ENCODE peak calls at places on chromosomes 1 and 21, in six cellular contexts. S is fibroblast of mammary gland, Y is H9, V is AG10803, H is GM13976, J is endothelial cell. N is an unnamed sample.

GRCh38 chr1:226655251-226656163 is 83.6 kb downstream of the ITPKB start:
- DNase-seq in S (no peak), Y (peak), V (no peak), H (no peak), J (no peak), N (no peak)

GRCh38 chr1:13583964-13584791 is 546 bp downstream of the PDPN start:
- DNase-seq in S (peak), Y (peak), V (peak), H (no peak), J (peak), N (peak)

GRCh38 chr1:147892216-147892615 is 10.4 kb upstream of the GJA8 start:
- DNase-seq in S (no peak), Y (peak), V (no peak), H (no peak), J (no peak), N (no peak)

GRCh38 chr1:27372808-27373690 is 1.6 kb downstream of the FCN3 start:
- DNase-seq in S (no peak), Y (peak), V (no peak), H (no peak), J (no peak), N (no peak)

GRCh38 chr1:76293831-76294230 is 219.3 kb downstream of the ST6GALNAC3 start:
- DNase-seq in S (no peak), Y (no peak), V (no peak), H (no peak), J (no peak), N (no peak)

GRCh38 chr21:16454371-16454770 is 724.6 kb downstream of the USP25 start:
- DNase-seq in S (peak), Y (no peak), V (peak), H (no peak), J (no peak), N (no peak)

GRCh38 chr1:53576381-53576801 is 117.2 kb downstream of the DMRTB1 start:
- DNase-seq in S (no peak), Y (no peak), V (no peak), H (no peak), J (no peak), N (peak)

GRCh38 chr1:155322571-155322952 is 1.9 kb downstream of the RUSC1 start:
- DNase-seq in S (peak), Y (no peak), V (no peak), H (peak), J (peak), N (peak)

GRCh38 chr1:84940481-84940880 is 47.5 kb upstream of the LPAR3 start:
- DNase-seq in S (no peak), Y (no peak), V (no peak), H (no peak), J (no peak), N (no peak)

GRCh38 chr1:89763649-89763986 is 57.2 kb upstream of the LRRC8D start:
- DNase-seq in S (no peak), Y (no peak), V (no peak), H (no peak), J (no peak), N (no peak)

GRCh38 chr1:36924282-36924791 is 110.0 kb downstream of the GRIK3 start:
- DNase-seq in S (peak), Y (peak), V (peak), H (peak), J (peak), N (peak)

GRCh38 chr1:30042438-30043147 is 680.8 kb downstream of the MATN1 start:
- DNase-seq in S (no peak), Y (peak), V (no peak), H (no peak), J (no peak), N (peak)

GRCh38 chr1:160070243-160071163 is 543 bp upstream of the KCNJ10 start:
- DNase-seq in S (peak), Y (peak), V (peak), H (peak), J (peak), N (peak)

GRCh38 chr1:37020653-37021277 is 13.6 kb downstream of the GRIK3 start:
- DNase-seq in S (no peak), Y (peak), V (no peak), H (peak), J (peak), N (no peak)

GRCh38 chr1:247906504-247907047 is 11.2 kb downstream of the OR2W3 start:
- DNase-seq in S (peak), Y (no peak), V (no peak), H (no peak), J (no peak), N (no peak)

GRCh38 chr1:52601519-52601918 is 652 bp upstream of the GPX7 start:
- DNase-seq in S (peak), Y (no peak), V (no peak), H (no peak), J (no peak), N (no peak)

GRCh38 chr1:53683986-53684740 is 54.8 kb downstream of the GLIS1 start:
- DNase-seq in S (no peak), Y (no peak), V (no peak), H (no peak), J (no peak), N (no peak)

GRCh38 chr1:239337776-239338435 is 48.5 kb upstream of the CHRM3 start:
- DNase-seq in S (no peak), Y (no peak), V (no peak), H (no peak), J (no peak), N (no peak)

GRCh38 chr1:97091679-97092078 is 370.1 kb downstream of the PTBP2 start:
- DNase-seq in S (no peak), Y (no peak), V (no peak), H (no peak), J (no peak), N (no peak)

GRCh38 chr1:11806307-11806936 is 431 bp downstream of the CLCN6 start:
- DNase-seq in S (peak), Y (no peak), V (peak), H (no peak), J (no peak), N (no peak)

GRCh38 chr21:31659286-31660133 is at the start of gene SOD1:
- DNase-seq in S (peak), Y (peak), V (peak), H (peak), J (peak), N (peak)
- TF ChIP-seq CTCF in S (no peak), Y (no peak), V (no peak), H (no peak), J (no peak), N (no peak)

GRCh38 chr1:212917134-212917485 is 33.2 kb upstream of the VASH2 start:
- DNase-seq in S (no peak), Y (no peak), V (no peak), H (no peak), J (no peak), N (no peak)

GRCh38 chr1:212918751-212919150 is 31.6 kb upstream of the VASH2 start:
- DNase-seq in S (no peak), Y (peak), V (no peak), H (no peak), J (no peak), N (no peak)

GRCh38 chr1:212920246-212920645 is 30.1 kb upstream of the VASH2 start:
- DNase-seq in S (no peak), Y (no peak), V (no peak), H (peak), J (no peak), N (no peak)

GRCh38 chr1:212917858-212918257 is 32.5 kb upstream of the VASH2 start:
- DNase-seq in S (no peak), Y (peak), V (no peak), H (no peak), J (no peak), N (no peak)

DNA sequence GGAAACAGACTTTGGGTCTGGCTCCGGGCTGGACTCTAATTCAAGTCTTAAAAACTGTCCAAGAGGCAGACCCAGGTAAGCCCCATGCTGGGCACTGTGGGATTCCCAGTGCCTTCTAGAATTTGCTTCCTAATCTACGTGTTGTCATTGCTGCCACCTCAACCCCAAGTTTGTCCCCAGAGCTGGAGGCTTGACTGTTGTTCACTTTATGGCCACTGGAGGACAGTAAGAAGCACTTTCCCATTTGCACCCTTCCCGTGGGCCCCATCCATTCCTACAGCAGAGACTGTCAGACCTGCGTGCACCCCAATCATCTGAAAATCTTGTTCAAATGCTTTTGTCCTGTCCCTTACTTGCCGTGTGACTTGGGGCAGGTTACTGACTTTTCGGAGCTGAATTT is 29.4 kb upstream of the VASH2 start:
- DNase-seq in S (no peak), Y (peak), V (no peak), H (peak), J (no peak), N (no peak)
- TF ChIP-seq CTCF in S (peak), Y (peak), V (peak), H (peak), J (no peak), N (no peak)

GRCh38 chr1:211741116-211741515 is 65.7 kb upstream of the NEK2 start:
- DNase-seq in S (no peak), Y (no peak), V (no peak), H (no peak), J (no peak), N (no peak)
- TF ChIP-seq CTCF in S (no peak), Y (peak), V (no peak), H (no peak), J (no peak), N (no peak)

GRCh38 chr1:88655145-88655544 is 28.9 kb upstream of the PKN2 start:
- DNase-seq in S (no peak), Y (no peak), V (no peak), H (no peak), J (no peak), N (no peak)

GRCh38 chr1:88659552-88659951 is 24.5 kb upstream of the PKN2 start:
- DNase-seq in S (no peak), Y (no peak), V (no peak), H (no peak), J (no peak), N (no peak)

GRCh38 chr1:88650676-88651418 is 33.2 kb upstream of the PKN2 start:
- DNase-seq in S (peak), Y (no peak), V (peak), H (no peak), J (no peak), N (no peak)

GRCh38 chr1:88658419-88658818 is 25.7 kb upstream of the PKN2 start:
- DNase-seq in S (no peak), Y (no peak), V (no peak), H (no peak), J (no peak), N (no peak)

GRCh38 chr1:88655685-88656299 is 28.3 kb upstream of the PKN2 start:
- DNase-seq in S (peak), Y (no peak), V (peak), H (peak), J (no peak), N (no peak)
- TF ChIP-seq CTCF in S (peak), Y (peak), V (peak), H (peak), J (peak), N (peak)

GRCh38 chr1:212774584-212774983 is 17.0 kb downstream of the NSL1 start:
- DNase-seq in S (peak), Y (no peak), V (no peak), H (no peak), J (no peak), N (no peak)

GRCh38 chr1:212771341-212771740 is 20.2 kb downstream of the NSL1 start:
- DNase-seq in S (no peak), Y (no peak), V (no peak), H (no peak), J (no peak), N (no peak)

GRCh38 chr1:212775241-212775640 is 16.3 kb downstream of the NSL1 start:
- DNase-seq in S (no peak), Y (no peak), V (no peak), H (no peak), J (no peak), N (no peak)

GRCh38 chr1:212773011-212773410 is 18.6 kb downstream of the NSL1 start:
- DNase-seq in S (no peak), Y (no peak), V (no peak), H (no peak), J (no peak), N (no peak)

DNA sequence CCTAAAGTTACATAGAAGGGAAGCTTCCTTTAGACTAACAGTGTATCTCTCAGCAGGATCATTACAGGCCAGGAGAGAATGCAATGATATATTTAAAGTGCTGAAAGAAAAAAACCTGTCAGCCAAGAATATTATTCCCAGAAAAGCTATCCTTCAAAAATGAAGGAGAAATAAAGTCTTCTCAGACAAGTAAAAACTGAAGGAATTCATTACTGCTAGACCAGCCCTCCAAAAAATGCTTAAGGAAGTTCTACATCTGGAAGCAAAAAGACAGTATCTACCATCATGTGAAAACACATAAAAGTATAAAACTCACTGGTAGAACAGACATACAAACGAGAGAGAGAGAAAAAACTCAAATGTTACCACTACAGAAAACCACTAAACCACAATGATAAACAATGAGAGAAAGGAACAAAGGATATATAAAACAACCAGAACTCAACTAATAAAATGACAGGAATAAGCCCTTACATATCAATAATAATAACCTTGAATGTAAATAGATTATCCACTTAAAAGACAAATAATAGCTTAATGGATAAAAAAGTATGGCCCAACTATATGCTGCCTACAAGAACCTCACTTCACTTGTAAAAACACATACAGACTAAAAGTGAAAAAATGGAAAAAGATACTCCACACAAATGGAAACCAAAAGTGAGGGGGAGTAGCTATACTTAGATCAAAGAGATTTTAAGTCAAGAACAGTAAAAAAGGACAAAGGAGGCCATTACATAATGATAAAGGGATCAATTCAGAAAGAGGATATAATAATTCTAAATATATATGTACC is 22.0 kb downstream of the NSL1 start:
- DNase-seq in S (no peak), Y (no peak), V (no peak), H (no peak), J (no peak), N (no peak)
- TF ChIP-seq CTCF in S (no peak), Y (no peak), V (no peak), H (no peak), J (no peak), N (no peak)

GRCh38 chr21:32412998-32413504 is 545 bp downstream of the EVA1C start:
- DNase-seq in S (no peak), Y (no peak), V (no peak), H (no peak), J (no peak), N (no peak)

GRCh38 chr21:32415451-32415850 is 2.9 kb downstream of the EVA1C start:
- DNase-seq in S (no peak), Y (no peak), V (no peak), H (no peak), J (no peak), N (no peak)

GRCh38 chr21:32415999-32416398 is 3.5 kb downstream of the EVA1C start:
- DNase-seq in S (no peak), Y (no peak), V (no peak), H (no peak), J (no peak), N (no peak)

GRCh38 chr21:32413697-32414578 is 1.4 kb downstream of the EVA1C start:
- DNase-seq in S (peak), Y (no peak), V (no peak), H (no peak), J (no peak), N (no peak)

DNA sequence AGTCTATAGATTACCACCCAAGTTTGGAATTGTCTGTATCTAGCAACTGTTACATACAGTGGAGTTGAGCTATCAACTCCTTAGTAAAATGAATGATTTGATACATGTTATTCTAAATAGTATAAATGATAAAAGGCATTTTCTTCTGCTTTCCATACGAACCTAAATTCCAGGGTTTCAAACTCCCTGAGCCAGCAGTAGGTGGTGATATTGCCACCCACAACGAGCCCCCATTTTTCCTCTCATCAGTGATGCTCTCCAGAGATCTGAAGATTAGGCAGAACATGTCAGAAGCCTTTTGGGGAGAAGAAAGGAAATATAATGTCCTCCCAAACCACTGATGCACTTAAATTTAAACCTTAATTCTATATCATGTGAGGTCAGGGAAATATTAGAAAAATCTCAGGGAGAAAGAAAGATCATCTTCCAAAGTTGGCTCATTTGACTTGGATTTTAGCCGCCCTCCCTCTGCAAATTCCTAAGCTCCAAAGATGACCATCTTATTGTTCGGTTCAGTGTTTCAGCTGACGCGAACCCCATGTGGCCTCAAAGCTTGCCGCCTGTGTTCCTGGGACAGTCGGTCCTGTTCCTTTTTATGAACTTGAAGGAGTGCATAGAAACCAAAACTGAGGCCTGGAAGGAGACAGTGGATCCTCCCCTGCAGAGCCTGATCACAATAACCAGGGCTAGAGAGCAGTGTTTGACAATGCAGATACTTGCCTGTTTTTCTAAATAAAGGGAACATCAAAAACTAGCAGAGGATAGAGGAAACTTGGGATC is 2.3 kb downstream of the EVA1C start:
- DNase-seq in S (peak), Y (no peak), V (no peak), H (no peak), J (no peak), N (no peak)
- TF ChIP-seq CTCF in S (peak), Y (peak), V (peak), H (no peak), J (no peak), N (no peak)

DNA sequence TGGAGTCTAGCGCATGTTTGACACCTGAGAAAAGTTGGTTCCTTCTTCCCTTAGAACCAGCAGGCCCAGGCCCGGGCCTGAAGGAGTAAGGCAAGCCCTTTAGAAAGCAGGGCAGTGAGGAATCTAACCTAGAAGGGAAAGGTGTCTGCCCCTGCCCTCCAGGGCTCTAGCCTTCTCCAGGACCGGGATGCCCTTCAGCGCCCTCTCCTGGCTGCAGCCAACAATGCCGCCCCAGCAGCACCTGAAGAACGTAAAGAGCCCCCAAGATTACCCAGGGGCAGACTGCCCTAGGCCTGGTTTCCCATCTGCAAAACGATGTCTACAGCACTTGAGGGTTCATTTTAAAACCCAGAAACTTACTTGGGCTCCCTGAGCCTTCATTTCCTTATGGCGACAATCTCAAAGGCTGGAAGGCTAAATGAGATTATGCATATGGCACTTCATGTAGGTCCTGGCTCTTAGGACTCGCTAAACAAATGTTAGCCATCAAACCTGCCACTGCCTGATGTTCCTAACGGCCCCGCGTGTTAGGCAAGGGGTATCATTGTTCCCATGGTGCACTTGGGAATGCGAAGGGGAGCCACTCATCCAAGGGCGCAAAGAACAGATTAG is 106.7 kb upstream of the KLHDC7A start:
- DNase-seq in S (no peak), Y (peak), V (no peak), H (peak), J (peak), N (no peak)
- TF ChIP-seq CTCF in S (no peak), Y (peak), V (no peak), H (peak), J (peak), N (no peak)

DNA sequence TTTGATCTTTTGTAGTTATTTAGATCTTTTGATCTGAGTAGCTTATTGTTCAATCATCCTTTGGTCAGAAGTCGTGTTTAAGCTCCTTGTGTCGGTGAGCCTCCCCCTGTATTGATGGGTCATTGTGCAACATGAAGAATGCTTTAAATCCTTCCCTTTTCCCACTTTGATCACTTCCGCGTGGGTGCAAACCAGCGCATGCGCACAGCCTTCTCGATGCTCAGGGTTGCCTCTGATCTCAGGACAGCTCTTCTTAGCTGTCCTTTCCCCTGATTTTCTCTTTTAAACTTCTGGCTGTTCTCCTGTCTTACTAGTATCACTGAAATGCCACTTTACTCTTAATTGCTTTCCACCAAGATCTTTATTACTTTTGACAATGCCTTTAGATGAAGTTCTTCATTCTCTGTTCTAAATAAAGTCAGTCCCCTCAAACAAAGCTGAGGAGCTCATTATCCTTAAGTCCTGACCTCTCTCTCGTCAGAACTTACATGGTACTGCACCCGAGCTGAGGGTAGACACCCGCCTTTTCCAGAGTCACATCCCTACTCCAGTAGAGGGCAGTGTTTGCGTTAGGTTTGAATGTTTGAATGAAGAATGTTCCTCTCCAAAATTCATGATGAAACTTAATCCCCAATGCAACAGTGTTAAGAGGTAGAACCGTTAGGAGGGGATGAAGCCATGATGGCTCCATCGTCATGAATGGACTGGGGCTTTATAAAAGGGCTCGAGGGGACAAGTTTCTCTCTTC is 547.9 kb upstream of the TMPRSS15 start:
- DNase-seq in S (peak), Y (peak), V (no peak), H (no peak), J (peak), N (no peak)
- TF ChIP-seq CTCF in S (no peak), Y (peak), V (no peak), H (no peak), J (peak), N (peak)

GRCh38 chr1:209030454-209031167 is 552.9 kb upstream of the CAMK1G start:
- DNase-seq in S (no peak), Y (no peak), V (no peak), H (no peak), J (no peak), N (no peak)

GRCh38 chr1:209023790-209024189 is 559.7 kb upstream of the CAMK1G start:
- DNase-seq in S (no peak), Y (no peak), V (no peak), H (no peak), J (no peak), N (no peak)

GRCh38 chr1:209029737-209030136 is 553.8 kb upstream of the CAMK1G start:
- DNase-seq in S (no peak), Y (no peak), V (no peak), H (no peak), J (no peak), N (no peak)
- TF ChIP-seq CTCF in S (peak), Y (peak), V (peak), H (no peak), J (no peak), N (no peak)